ENCODE peak calls at places on chromosomes 2 and 18, in ten cellular contexts. S, K, W, L, B, G, U, I, H and R are unnamed samples.

GRCh38 chr18:41036346-41036745 is 918.7 kb upstream of the PIK3C3 start:
- DNase-seq in I (no peak), L (no peak), S (no peak), B (no peak), U (no peak), K (no peak), G (no peak), H (no peak), W (no peak), R (no peak)

GRCh38 chr2:224261316-224261715 is 140.6 kb downstream of the FAM124B start:
- DNase-seq in W (no peak), L (no peak), K (no peak), G (no peak), H (no peak), B (no peak), S (no peak), I (no peak), U (no peak), R (no peak)

GRCh38 chr2:70985956-70986355 is 7.5 kb downstream of the ANKRD53 start:
- DNase-seq in B (no peak), G (no peak), K (no peak), I (no peak), U (no peak), W (no peak), L (no peak), H (no peak), S (no peak), R (no peak)

GRCh38 chr2:215141706-215142105 is 3.3 kb upstream of the ABCA12 start:
- DNase-seq in I (no peak), H (no peak), B (no peak), G (no peak), U (no peak), S (no peak), L (no peak), W (no peak), K (no peak), R (no peak)

GRCh38 chr2:159875083-159875482 is 77.1 kb upstream of the CD302 start:
- DNase-seq in U (no peak), W (no peak), B (no peak), I (no peak), G (no peak), H (no peak), K (no peak), L (no peak), S (no peak), R (no peak)

GRCh38 chr2:149994057-149994728 is 406.6 kb upstream of the MMADHC start:
- DNase-seq in S (peak; percentile 22), G (no peak), K (no peak), L (peak; percentile 55), W (no peak), U (no peak), B (no peak), H (no peak), I (no peak), R (peak; percentile 6)

GRCh38 chr2:86223682-86224560 is 24.7 kb downstream of the MRPL35 start:
- DNase-seq in B (no peak), H (no peak), K (no peak), U (no peak), I (no peak), L (no peak), S (peak; percentile 24), W (no peak), G (no peak), R (no peak)

GRCh38 chr2:110157153-110157793 is 41.7 kb upstream of the MALL start:
- DNase-seq in B (no peak), I (no peak), S (peak; percentile 12), H (peak; percentile 16), K (peak; percentile 14), W (peak; percentile 68), G (no peak), L (peak; percentile 24), U (peak; percentile 41), R (peak; percentile 14)

GRCh38 chr2:106868199-106868598 is 17.8 kb downstream of the ST6GAL2 start:
- DNase-seq in K (no peak), H (no peak), L (no peak), U (no peak), G (no peak), B (no peak), S (no peak), I (no peak), W (no peak), R (no peak)

GRCh38 chr2:31053929-31054328 is 84.3 kb downstream of the GALNT14 start:
- DNase-seq in K (no peak), B (no peak), I (no peak), U (no peak), L (no peak), G (no peak), W (no peak), H (no peak), S (no peak), R (no peak)

GRCh38 chr2:120013569-120014223 is 819 bp downstream of the EPB41L5 start:
- DNase-seq in U (no peak), L (peak; percentile 32), S (no peak), B (no peak), H (no peak), G (no peak), I (peak; percentile 33), K (peak; percentile 3), W (no peak), R (no peak)

GRCh38 chr18:36354989-36355388 is 57.5 kb downstream of the FHOD3 start:
- DNase-seq in S (peak; percentile 40), G (no peak), H (no peak), B (no peak), I (no peak), W (no peak), L (no peak), K (no peak), U (peak; percentile 2), R (peak; percentile 20)

GRCh38 chr2:208620487-208620978 is 213.9 kb downstream of the PTH2R start:
- DNase-seq in W (no peak), B (no peak), H (no peak), L (no peak), K (no peak), G (no peak), S (no peak), U (no peak), I (no peak), R (no peak)

GRCh38 chr2:238060096-238060541 is 682 bp upstream of the SCLY start:
- DNase-seq in L (no peak), I (no peak), H (no peak), K (no peak), S (peak; percentile 32), U (no peak), B (no peak), W (no peak), G (no peak), R (no peak)

GRCh38 chr2:48525269-48525943 is 4.5 kb upstream of the STON1 start:
- DNase-seq in L (peak; percentile 71), K (no peak), W (no peak), H (no peak), B (no peak), S (no peak), U (no peak), G (no peak), I (no peak), R (no peak)

GRCh38 chr2:133992454-133992853 is 261.4 kb upstream of the MGAT5 start:
- DNase-seq in U (no peak), S (no peak), W (no peak), H (no peak), K (no peak), L (no peak), I (no peak), G (no peak), B (no peak), R (no peak)

GRCh38 chr2:175929850-175930249 is 72.2 kb downstream of the LNPK start:
- DNase-seq in L (no peak), G (no peak), K (no peak), W (no peak), U (no peak), I (no peak), S (no peak), H (no peak), B (no peak), R (no peak)

GRCh38 chr2:134470561-134471168 is 216.8 kb downstream of the MGAT5 start:
- DNase-seq in H (no peak), B (no peak), K (no peak), I (peak; percentile 3), L (no peak), W (no peak), S (no peak), U (no peak), G (no peak), R (no peak)

GRCh38 chr18:11861583-11862288 is 10.5 kb downstream of the CHMP1B start:
- DNase-seq in H (no peak), U (no peak), L (no peak), B (no peak), G (no peak), I (no peak), S (no peak), K (no peak), W (no peak), R (no peak)

GRCh38 chr2:28166956-28167355 is 225.7 kb upstream of the FOSL2 start:
- DNase-seq in B (no peak), H (no peak), W (no peak), L (no peak), S (no peak), G (no peak), U (no peak), I (no peak), K (no peak), R (peak; percentile 23)

GRCh38 chr2:2389215-2389614 is 58.1 kb upstream of the MYT1L start:
- DNase-seq in S (no peak), W (no peak), U (no peak), B (no peak), H (no peak), K (no peak), I (no peak), G (no peak), L (no peak), R (no peak)

GRCh38 chr18:35938562-35938961 is 33.9 kb upstream of the RMP24 start:
- DNase-seq in S (no peak), K (no peak), B (no peak), W (no peak), G (no peak), H (no peak), I (no peak), L (no peak), U (no peak), R (no peak)

GRCh38 chr2:99865818-99866676 is 276.3 kb downstream of the AFF3 start:
- DNase-seq in L (no peak), W (no peak), I (no peak), B (no peak), U (no peak), S (no peak), G (no peak), H (no peak), K (no peak), R (no peak)

GRCh38 chr2:19600982-19601381 is 242.6 kb upstream of the OSR1 start:
- DNase-seq in G (no peak), W (no peak), I (no peak), U (no peak), K (no peak), S (no peak), H (no peak), B (no peak), L (no peak), R (no peak)

GRCh38 chr2:162257416-162257815 is 14.2 kb upstream of the FAP start:
- DNase-seq in G (no peak), H (no peak), S (no peak), K (no peak), L (no peak), B (no peak), W (no peak), U (no peak), I (no peak), R (no peak)

GRCh38 chr2:16196687-16197503 is 256.5 kb downstream of the MYCN start:
- DNase-seq in W (no peak), G (no peak), S (no peak), I (peak; percentile 45), H (no peak), B (no peak), U (no peak), L (no peak), K (no peak), R (no peak)

GRCh38 chr18:21735452-21736015 is 5.1 kb upstream of the MIB1 start:
- DNase-seq in U (no peak), S (peak; percentile 38), H (peak; percentile 49), K (no peak), B (no peak), W (peak; percentile 93), G (no peak), L (no peak), I (peak; percentile 67), R (no peak)

GRCh38 chr2:37789988-37790387 is 118.5 kb upstream of the CDC42EP3 start:
- DNase-seq in I (no peak), W (no peak), L (no peak), K (no peak), B (no peak), G (no peak), U (no peak), H (no peak), S (no peak), R (no peak)